ENCODE peak calls at places on chromosome 15, in seven cellular contexts. R, C, O, N, X, T and A are unnamed samples.

GRCh38 chr15:25737218-25737643 is 125.9 kb downstream of the ATP10A start:
- DNase-seq in R (no peak), C (no peak), O (no peak), N (no peak), X (no peak), T (peak; percentile 44), A (no peak)

GRCh38 chr15:98003976-98004375 is 43.5 kb downstream of the ARRDC4 start:
- DNase-seq in R (no peak), C (no peak), O (no peak), N (no peak), X (no peak), T (no peak), A (no peak)

GRCh38 chr15:29638781-29639180 is 183.5 kb downstream of the TJP1 start:
- DNase-seq in R (no peak), C (no peak), O (no peak), N (no peak), X (no peak), T (peak; percentile 5), A (no peak)

GRCh38 chr15:39785806-39786205 is 3.2 kb upstream of the FSIP1 start:
- DNase-seq in R (no peak), C (no peak), O (no peak), N (no peak), X (no peak), T (no peak), A (no peak)

GRCh38 chr15:98805434-98806274 is 157.3 kb downstream of the IGF1R start:
- DNase-seq in R (no peak), C (no peak), O (no peak), N (no peak), X (no peak), T (no peak), A (no peak)

GRCh38 chr15:78715930-78716329 is 74.9 kb upstream of the CHRNB4 start:
- DNase-seq in R (no peak), C (no peak), O (no peak), N (no peak), X (no peak), T (peak; percentile 95), A (no peak)

GRCh38 chr15:73125219-73125618 is 73.0 kb downstream of the NEO1 start:
- DNase-seq in R (no peak), C (no peak), O (no peak), N (no peak), X (no peak), T (no peak), A (no peak)

GRCh38 chr15:100124361-100124760 is 217.4 kb downstream of the ADAMTS17 start:
- DNase-seq in R (no peak), C (no peak), O (no peak), N (no peak), X (no peak), T (no peak), A (no peak)

GRCh38 chr15:76345880-76346665 is 9.5 kb downstream of the ISL2 start:
- DNase-seq in R (no peak), C (peak; percentile 56), O (no peak), N (no peak), X (no peak), T (no peak), A (no peak)

GRCh38 chr15:69300129-69300588 is 1.4 kb downstream of the PAQR5 start:
- DNase-seq in R (no peak), C (no peak), O (no peak), N (no peak), X (no peak), T (no peak), A (no peak)

GRCh38 chr15:75307778-75308390 is 25.2 kb downstream of the GOLGA6D start:
- DNase-seq in R (no peak), C (peak; percentile 87), O (no peak), N (no peak), X (peak; percentile 71), T (peak; percentile 38), A (peak; percentile 68)

GRCh38 chr15:47872208-47872607 is 154.9 kb downstream of the SEMA6D start:
- DNase-seq in R (no peak), C (no peak), O (no peak), N (no peak), X (no peak), T (peak; percentile 18), A (no peak)

GRCh38 chr15:81303241-81304225 is 20.4 kb downstream of the STARD5 start:
- DNase-seq in R (no peak), C (no peak), O (no peak), N (no peak), X (no peak), T (peak; percentile 6), A (peak; percentile 33)

GRCh38 chr15:81296673-81297072 is 27.3 kb downstream of the STARD5 start:
- DNase-seq in R (no peak), C (no peak), O (no peak), N (peak; percentile 54), X (no peak), T (no peak), A (peak; percentile 78)

GRCh38 chr15:67747949-67748348 is 77.4 kb upstream of the SKOR1 start:
- DNase-seq in R (no peak), C (no peak), O (no peak), N (no peak), X (no peak), T (no peak), A (no peak)

GRCh38 chr15:78035319-78035718 is 42.2 kb downstream of the TBC1D2B start:
- DNase-seq in R (no peak), C (no peak), O (no peak), N (no peak), X (no peak), T (peak; percentile 47), A (peak; percentile 68)

GRCh38 chr15:58065011-58065444 is 483 bp downstream of the ALDH1A2 start:
- DNase-seq in R (no peak), C (peak; percentile 60), O (no peak), N (no peak), X (peak; percentile 32), T (peak; percentile 51), A (no peak)

GRCh38 chr15:41917767-41918430 is 24.0 kb upstream of the SPTBN5 start:
- DNase-seq in R (no peak), C (peak; percentile 62), O (no peak), N (no peak), X (peak; percentile 69), T (peak; percentile 75), A (no peak)